ENCODE peak calls at places on chromosomes 11 and 22, in nine cellular contexts. Y, Z, O, M, D, Q, I, L and G are unnamed samples.

GRCh38 chr11:68942751-68943271 is 38.0 kb downstream of the MRGPRD start:
- DNase-seq in Y (no peak), Z (peak; percentile 73), O (no peak), M (peak; percentile 41), D (no peak), Q (no peak), I (no peak), L (peak; percentile 27), G (no peak)

GRCh38 chr11:104332110-104332509 is 168.2 kb upstream of the PDGFD start:
- DNase-seq in Y (no peak), Z (no peak), O (no peak), M (no peak), D (no peak), Q (no peak), I (no peak), L (no peak), G (no peak)

GRCh38 chr11:9459573-9460321 is 1.1 kb upstream of the ZNF143 start:
- DNase-seq in Y (peak; percentile 27), Z (peak; percentile 70), O (peak; percentile 4), M (peak; percentile 79), D (no peak), Q (peak; percentile 58), I (no peak), L (no peak), G (no peak)

GRCh38 chr11:124644426-124645280 is 22.0 kb downstream of the TBRG1 start:
- DNase-seq in Y (peak; percentile 50), Z (peak; percentile 82), O (no peak), M (peak; percentile 89), D (peak; percentile 25), Q (peak; percentile 64), I (no peak), L (no peak), G (no peak)

GRCh38 chr11:47714554-47715081 is 551 bp downstream of the AGBL2 start:
- DNase-seq in Y (peak; percentile 56), Z (peak; percentile 10), O (no peak), M (peak; percentile 22), D (no peak), Q (peak; percentile 56), I (no peak), L (no peak), G (peak; percentile 17)

GRCh38 chr22:20244744-20245576 is 23.2 kb downstream of the RTN4R start:
- DNase-seq in Y (no peak), Z (no peak), O (peak; percentile 63), M (no peak), D (peak; percentile 49), Q (no peak), I (no peak), L (no peak), G (peak; percentile 57)

GRCh38 chr11:30210357-30210756 is 20.5 kb upstream of the FSHB start:
- DNase-seq in Y (peak; percentile 24), Z (no peak), O (no peak), M (no peak), D (no peak), Q (no peak), I (no peak), L (no peak), G (no peak)

GRCh38 chr11:119729581-119730346 is 764 bp upstream of the NECTIN1 start:
- DNase-seq in Y (peak; percentile 68), Z (peak; percentile 61), O (no peak), M (peak; percentile 89), D (no peak), Q (peak; percentile 79), I (peak; percentile 21), L (peak; percentile 87), G (no peak)

GRCh38 chr22:35330258-35330861 is 30.7 kb downstream of the TOM1 start:
- DNase-seq in Y (no peak), Z (peak; percentile 60), O (peak; percentile 37), M (peak; percentile 95), D (peak; percentile 52), Q (peak; percentile 86), I (no peak), L (peak; percentile 91), G (no peak)

GRCh38 chr11:69123593-69124545 is 31.9 kb upstream of the SMIM38 start:
- DNase-seq in Y (no peak), Z (no peak), O (no peak), M (no peak), D (no peak), Q (peak; percentile 66), I (no peak), L (no peak), G (peak; percentile 18)

GRCh38 chr11:110710520-110711381 is 1.5 kb downstream of the ARHGAP20 start:
- DNase-seq in Y (no peak), Z (peak; percentile 43), O (no peak), M (peak; percentile 52), D (no peak), Q (peak; percentile 76), I (no peak), L (peak; percentile 45), G (no peak)

GRCh38 chr22:46781291-46781690 is 18.8 kb downstream of the TBC1D22A start:
- DNase-seq in Y (no peak), Z (no peak), O (no peak), M (no peak), D (no peak), Q (no peak), I (no peak), L (no peak), G (no peak)

GRCh38 chr22:46780453-46780852 is 18.0 kb downstream of the TBC1D22A start:
- DNase-seq in Y (no peak), Z (no peak), O (no peak), M (no peak), D (no peak), Q (no peak), I (no peak), L (no peak), G (no peak)

GRCh38 chr22:46777609-46777970 is 15.1 kb downstream of the TBC1D22A start:
- DNase-seq in Y (no peak), Z (no peak), O (peak; percentile 31), M (no peak), D (no peak), Q (no peak), I (no peak), L (peak; percentile 81), G (peak; percentile 46)

GRCh38 chr22:46779023-46779422 is 16.6 kb downstream of the TBC1D22A start:
- DNase-seq in Y (no peak), Z (no peak), O (no peak), M (no peak), D (no peak), Q (no peak), I (no peak), L (no peak), G (no peak)

DNA sequence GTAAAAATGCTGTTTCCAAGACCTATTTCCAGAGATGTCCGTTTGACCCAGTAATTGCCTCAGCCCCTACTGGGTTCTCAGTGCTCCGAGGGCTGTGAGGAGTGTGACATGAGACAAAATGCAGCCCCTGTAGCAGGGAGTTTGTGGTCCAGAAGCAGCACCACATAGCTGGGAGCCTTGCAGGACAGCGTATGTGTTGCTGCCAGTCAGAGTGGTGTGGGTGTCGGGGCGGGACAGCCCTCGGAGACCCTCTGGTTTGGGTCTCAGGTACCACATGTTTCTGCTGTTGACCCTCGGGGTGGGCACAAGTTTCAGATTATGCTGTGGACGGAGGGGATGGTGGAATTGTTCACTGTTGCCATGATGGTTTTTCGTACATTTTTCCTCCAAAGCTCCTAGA is 17.2 kb downstream of the TBC1D22A start:
- DNase-seq in Y (no peak), Z (no peak), O (no peak), M (no peak), D (no peak), Q (no peak), I (no peak), L (no peak), G (no peak)
- H3K4me1 ChIP-seq in Y (peaks cover 8% of the 10 kb centered on the region), Z (no peaks in the 10 kb centered on the region), O (peaks cover 37% of the 10 kb centered on the region), M (peaks cover 7% of the 10 kb centered on the region), D (peaks cover 43% of the 10 kb centered on the region), Q (peaks cover 43% of the 10 kb centered on the region), I (no peaks in the 10 kb centered on the region), L (peaks cover 29% of the 10 kb centered on the region), G (peaks cover 38% of the 10 kb centered on the region)

DNA sequence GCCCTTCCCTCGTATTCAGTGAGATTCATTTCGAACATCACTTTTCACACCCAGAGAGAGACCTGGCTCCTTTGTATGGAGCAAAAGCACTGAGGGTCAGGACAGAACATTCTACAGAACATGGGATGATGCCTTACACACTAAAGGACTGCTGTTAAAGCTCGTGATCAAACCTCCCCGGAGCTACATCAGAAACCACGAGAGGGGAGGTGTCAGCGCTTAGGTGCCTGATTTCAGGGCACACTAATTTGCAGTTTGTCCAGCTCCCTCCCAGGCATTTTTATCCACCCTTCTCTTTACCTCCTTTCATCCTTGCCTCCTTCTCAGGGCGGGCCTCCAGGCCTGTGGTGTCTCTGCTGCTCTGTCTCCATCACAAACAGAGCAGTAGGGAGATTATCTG is 127.5 kb downstream of the VPREB1 start:
- DNase-seq in Y (no peak), Z (no peak), O (no peak), M (no peak), D (no peak), Q (no peak), I (no peak), L (no peak), G (no peak)
- H3K4me1 ChIP-seq in Y (no peaks in the 10 kb centered on the region), Z (no peaks in the 10 kb centered on the region), O (no peaks in the 10 kb centered on the region), M (no peaks in the 10 kb centered on the region), D (no peaks in the 10 kb centered on the region), Q (no peaks in the 10 kb centered on the region), I (no peaks in the 10 kb centered on the region), L (peaks cover 18% of the 10 kb centered on the region), G (no peaks in the 10 kb centered on the region)

DNA sequence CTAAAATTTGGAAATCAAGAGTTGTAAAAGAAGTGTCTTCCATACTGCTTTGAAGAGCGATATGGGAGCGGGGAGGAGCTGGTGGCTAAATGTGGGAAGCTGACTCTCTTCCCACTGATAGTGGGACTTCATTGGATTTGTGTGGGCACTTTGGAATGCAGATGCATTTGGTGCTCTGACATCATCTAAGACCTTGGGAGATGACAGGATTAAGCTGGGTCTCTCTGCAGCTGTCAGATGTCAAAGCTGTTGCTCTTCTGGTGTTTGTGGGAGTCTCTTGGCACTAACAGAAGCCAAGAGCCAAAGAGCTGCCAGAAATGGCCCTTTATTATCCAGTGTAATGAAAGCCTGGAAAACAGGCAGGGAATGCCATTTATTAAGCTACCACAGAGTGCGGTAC is 20.5 kb downstream of the GRAMD1B start:
- DNase-seq in Y (no peak), Z (peak; percentile 76), O (no peak), M (peak; percentile 87), D (no peak), Q (no peak), I (no peak), L (no peak), G (no peak)
- H3K4me1 ChIP-seq in Y (peaks cover 12% of the 10 kb centered on the region), Z (no peaks in the 10 kb centered on the region), O (peaks cover 11% of the 10 kb centered on the region), M (no peaks in the 10 kb centered on the region), D (peaks cover 21% of the 10 kb centered on the region), Q (no peaks in the 10 kb centered on the region), I (no peaks in the 10 kb centered on the region), L (peaks cover 40% of the 10 kb centered on the region), G (peaks cover 7% of the 10 kb centered on the region)

GRCh38 chr11:34050967-34051348 is 573 bp upstream of the CAPRIN1 start:
- DNase-seq in Y (peak; percentile 21), Z (peak; percentile 38), O (no peak), M (peak; percentile 63), D (no peak), Q (no peak), I (no peak), L (no peak), G (no peak)

GRCh38 chr11:34051349-34052035 is at the start of gene CAPRIN1:
- DNase-seq in Y (peak; percentile 89), Z (peak; percentile 84), O (peak; percentile 76), M (peak; percentile 93), D (peak; percentile 91), Q (peak; percentile 95), I (peak; percentile 47), L (peak; percentile 95), G (peak; percentile 91)

GRCh38 chr11:34052036-34052607 is 591 bp downstream of the CAPRIN1 start:
- DNase-seq in Y (peak; percentile 84), Z (peak; percentile 83), O (peak; percentile 83), M (peak; percentile 93), D (peak; percentile 83), Q (peak; percentile 97), I (peak; percentile 32), L (peak; percentile 95), G (peak; percentile 85)

GRCh38 chr11:34050536-34050935 is 995 bp upstream of the CAPRIN1 start:
- DNase-seq in Y (no peak), Z (no peak), O (no peak), M (peak; percentile 80), D (no peak), Q (no peak), I (no peak), L (no peak), G (no peak)

GRCh38 chr11:34049058-34049457 is 2.5 kb upstream of the CAPRIN1 start:
- DNase-seq in Y (no peak), Z (no peak), O (no peak), M (no peak), D (no peak), Q (no peak), I (no peak), L (no peak), G (no peak)
- H3K4me1 ChIP-seq in Y (peaks cover 18% of the 10 kb centered on the region), Z (no peaks in the 10 kb centered on the region), O (peaks cover 10% of the 10 kb centered on the region), M (peaks cover 10% of the 10 kb centered on the region), D (peaks cover 10% of the 10 kb centered on the region), Q (peaks cover 8% of the 10 kb centered on the region), I (peaks cover 15% of the 10 kb centered on the region), L (peaks cover 16% of the 10 kb centered on the region), G (peaks cover 12% of the 10 kb centered on the region)